ENCODE peak calls at places on chromosomes 5 and 9, in six cellular contexts. One of them, this sample, is unnamed.

GRCh38 chr5:124395287-124395686 is 351.2 kb downstream of the ZNF608 start:
- DNase-seq in CD4-positive, alpha-beta T cell: no peak
- DNase-seq in activated gamma-delta T cell treated with anti-CD3 and anti-CD28 coated beads, Interleukin-2, amount 50 U/mL, for 16 hours: no peak
- DNase-seq in NCI-H510A treated with DMSO at 0.1 percent for 48 hours: no peak
- DNase-seq in activated CD8-positive, alpha-beta memory T cell treated with anti-CD3 and anti-CD28 coated beads for 1 hour: no peak
- DNase-seq in HL-60: no peak
- DNase-seq in this sample: no peak

GRCh38 chr9:129929467-129930125 is 94.3 kb downstream of the USP20 start:
- DNase-seq in CD4-positive, alpha-beta T cell: no peak
- DNase-seq in activated gamma-delta T cell treated with anti-CD3 and anti-CD28 coated beads, Interleukin-2, amount 50 U/mL, for 16 hours: no peak
- DNase-seq in NCI-H510A treated with DMSO at 0.1 percent for 48 hours: no peak
- DNase-seq in activated CD8-positive, alpha-beta memory T cell treated with anti-CD3 and anti-CD28 coated beads for 1 hour: no peak
- DNase-seq in HL-60: no peak
- DNase-seq in this sample: no peak

GRCh38 chr9:35555881-35556280 is 49.2 kb upstream of the TESK1 start:
- DNase-seq in CD4-positive, alpha-beta T cell: no peak
- DNase-seq in activated gamma-delta T cell treated with anti-CD3 and anti-CD28 coated beads, Interleukin-2, amount 50 U/mL, for 16 hours: no peak
- DNase-seq in NCI-H510A treated with DMSO at 0.1 percent for 48 hours: no peak
- DNase-seq in activated CD8-positive, alpha-beta memory T cell treated with anti-CD3 and anti-CD28 coated beads for 1 hour: no peak
- DNase-seq in HL-60: no peak
- DNase-seq in this sample: no peak

GRCh38 chr9:114525505-114525904 is 20.2 kb upstream of the WHRN start:
- DNase-seq in CD4-positive, alpha-beta T cell: no peak
- DNase-seq in activated gamma-delta T cell treated with anti-CD3 and anti-CD28 coated beads, Interleukin-2, amount 50 U/mL, for 16 hours: no peak
- DNase-seq in NCI-H510A treated with DMSO at 0.1 percent for 48 hours: no peak
- DNase-seq in activated CD8-positive, alpha-beta memory T cell treated with anti-CD3 and anti-CD28 coated beads for 1 hour: no peak
- DNase-seq in HL-60: no peak
- DNase-seq in this sample: no peak

GRCh38 chr5:95892784-95893354 is 68.8 kb downstream of the ELL2 start:
- DNase-seq in CD4-positive, alpha-beta T cell: no peak
- DNase-seq in activated gamma-delta T cell treated with anti-CD3 and anti-CD28 coated beads, Interleukin-2, amount 50 U/mL, for 16 hours: no peak
- DNase-seq in NCI-H510A treated with DMSO at 0.1 percent for 48 hours: no peak
- DNase-seq in activated CD8-positive, alpha-beta memory T cell treated with anti-CD3 and anti-CD28 coated beads for 1 hour: no peak
- DNase-seq in HL-60: no peak
- DNase-seq in this sample: peak

GRCh38 chr5:159833846-159834245 is 82.4 kb upstream of the ADRA1B start:
- DNase-seq in CD4-positive, alpha-beta T cell: no peak
- DNase-seq in activated gamma-delta T cell treated with anti-CD3 and anti-CD28 coated beads, Interleukin-2, amount 50 U/mL, for 16 hours: no peak
- DNase-seq in NCI-H510A treated with DMSO at 0.1 percent for 48 hours: no peak
- DNase-seq in activated CD8-positive, alpha-beta memory T cell treated with anti-CD3 and anti-CD28 coated beads for 1 hour: no peak
- DNase-seq in HL-60: no peak
- DNase-seq in this sample: no peak

GRCh38 chr9:37622462-37622861 is 28.3 kb upstream of the FRMPD1 start:
- DNase-seq in CD4-positive, alpha-beta T cell: no peak
- DNase-seq in activated gamma-delta T cell treated with anti-CD3 and anti-CD28 coated beads, Interleukin-2, amount 50 U/mL, for 16 hours: no peak
- DNase-seq in NCI-H510A treated with DMSO at 0.1 percent for 48 hours: no peak
- DNase-seq in activated CD8-positive, alpha-beta memory T cell treated with anti-CD3 and anti-CD28 coated beads for 1 hour: no peak
- DNase-seq in HL-60: no peak
- DNase-seq in this sample: no peak

GRCh38 chr5:83636141-83636540 is 84.5 kb downstream of the HAPLN1 start:
- DNase-seq in CD4-positive, alpha-beta T cell: no peak
- DNase-seq in activated gamma-delta T cell treated with anti-CD3 and anti-CD28 coated beads, Interleukin-2, amount 50 U/mL, for 16 hours: no peak
- DNase-seq in NCI-H510A treated with DMSO at 0.1 percent for 48 hours: no peak
- DNase-seq in activated CD8-positive, alpha-beta memory T cell treated with anti-CD3 and anti-CD28 coated beads for 1 hour: no peak
- DNase-seq in HL-60: no peak
- DNase-seq in this sample: no peak

GRCh38 chr9:125295642-125296041 is 34.0 kb downstream of the GAPVD1 start:
- DNase-seq in CD4-positive, alpha-beta T cell: no peak
- DNase-seq in activated gamma-delta T cell treated with anti-CD3 and anti-CD28 coated beads, Interleukin-2, amount 50 U/mL, for 16 hours: no peak
- DNase-seq in NCI-H510A treated with DMSO at 0.1 percent for 48 hours: no peak
- DNase-seq in activated CD8-positive, alpha-beta memory T cell treated with anti-CD3 and anti-CD28 coated beads for 1 hour: no peak
- DNase-seq in HL-60: no peak
- DNase-seq in this sample: no peak

GRCh38 chr9:81686614-81687520 is 2.5 kb downstream of the TLE1 start:
- DNase-seq in CD4-positive, alpha-beta T cell: no peak
- DNase-seq in activated gamma-delta T cell treated with anti-CD3 and anti-CD28 coated beads, Interleukin-2, amount 50 U/mL, for 16 hours: peak
- DNase-seq in NCI-H510A treated with DMSO at 0.1 percent for 48 hours: peak
- DNase-seq in activated CD8-positive, alpha-beta memory T cell treated with anti-CD3 and anti-CD28 coated beads for 1 hour: no peak
- DNase-seq in HL-60: no peak
- DNase-seq in this sample: no peak

GRCh38 chr9:96612105-96612965 is 7.3 kb downstream of the CDC14B start:
- DNase-seq in CD4-positive, alpha-beta T cell: no peak
- DNase-seq in activated gamma-delta T cell treated with anti-CD3 and anti-CD28 coated beads, Interleukin-2, amount 50 U/mL, for 16 hours: no peak
- DNase-seq in NCI-H510A treated with DMSO at 0.1 percent for 48 hours: no peak
- DNase-seq in activated CD8-positive, alpha-beta memory T cell treated with anti-CD3 and anti-CD28 coated beads for 1 hour: no peak
- DNase-seq in HL-60: no peak
- DNase-seq in this sample: no peak

GRCh38 chr5:150036513-150036912 is 36.0 kb downstream of the HMGXB3 start:
- DNase-seq in CD4-positive, alpha-beta T cell: no peak
- DNase-seq in activated gamma-delta T cell treated with anti-CD3 and anti-CD28 coated beads, Interleukin-2, amount 50 U/mL, for 16 hours: no peak
- DNase-seq in NCI-H510A treated with DMSO at 0.1 percent for 48 hours: no peak
- DNase-seq in activated CD8-positive, alpha-beta memory T cell treated with anti-CD3 and anti-CD28 coated beads for 1 hour: no peak
- DNase-seq in HL-60: no peak
- DNase-seq in this sample: no peak

GRCh38 chr5:5326126-5326758 is 96.2 kb upstream of the ICE1 start:
- DNase-seq in CD4-positive, alpha-beta T cell: no peak
- DNase-seq in activated gamma-delta T cell treated with anti-CD3 and anti-CD28 coated beads, Interleukin-2, amount 50 U/mL, for 16 hours: no peak
- DNase-seq in NCI-H510A treated with DMSO at 0.1 percent for 48 hours: no peak
- DNase-seq in activated CD8-positive, alpha-beta memory T cell treated with anti-CD3 and anti-CD28 coated beads for 1 hour: no peak
- DNase-seq in HL-60: no peak
- DNase-seq in this sample: no peak

GRCh38 chr5:88665750-88666215 is 217.2 kb downstream of the MEF2C start:
- DNase-seq in CD4-positive, alpha-beta T cell: no peak
- DNase-seq in activated gamma-delta T cell treated with anti-CD3 and anti-CD28 coated beads, Interleukin-2, amount 50 U/mL, for 16 hours: no peak
- DNase-seq in NCI-H510A treated with DMSO at 0.1 percent for 48 hours: no peak
- DNase-seq in activated CD8-positive, alpha-beta memory T cell treated with anti-CD3 and anti-CD28 coated beads for 1 hour: no peak
- DNase-seq in HL-60: no peak
- DNase-seq in this sample: no peak

GRCh38 chr5:44862808-44863207 is 54.1 kb downstream of the MRPS30 start:
- DNase-seq in CD4-positive, alpha-beta T cell: no peak
- DNase-seq in activated gamma-delta T cell treated with anti-CD3 and anti-CD28 coated beads, Interleukin-2, amount 50 U/mL, for 16 hours: no peak
- DNase-seq in NCI-H510A treated with DMSO at 0.1 percent for 48 hours: no peak
- DNase-seq in activated CD8-positive, alpha-beta memory T cell treated with anti-CD3 and anti-CD28 coated beads for 1 hour: no peak
- DNase-seq in HL-60: no peak
- DNase-seq in this sample: no peak

GRCh38 chr5:74201334-74202081 is 439.0 kb downstream of the ENC1 start:
- DNase-seq in CD4-positive, alpha-beta T cell: no peak
- DNase-seq in activated gamma-delta T cell treated with anti-CD3 and anti-CD28 coated beads, Interleukin-2, amount 50 U/mL, for 16 hours: no peak
- DNase-seq in NCI-H510A treated with DMSO at 0.1 percent for 48 hours: peak
- DNase-seq in activated CD8-positive, alpha-beta memory T cell treated with anti-CD3 and anti-CD28 coated beads for 1 hour: no peak
- DNase-seq in HL-60: no peak
- DNase-seq in this sample: no peak

This sample was measured in NK-92 treated with Interleukin-12 subunit alpha and Interleukin-12 subunit beta, amount 100 ng/mL, for 24 hours.